ENCODE peak calls at places on chromosomes 3 and 15, in seven cellular contexts. D is esophagus muscularis mucosa, H is K562, E is upper lobe of left lung, X is Peyer's patch, U is HCT116, C is uterus. Y is an unnamed sample.

GRCh38 chr3:50274371-50275104 is 4.3 kb upstream of the LSMEM2 start:
- DNase-seq in E (peak), U (no peak), H (peak), D (no peak), C (no peak), X (peak), Y (peak)

GRCh38 chr3:151008699-151009098 is 36.2 kb upstream of the CLRN1 start:
- DNase-seq in C (no peak), U (peak), H (no peak), X (no peak), E (no peak), D (no peak), Y (no peak)

GRCh38 chr3:191350389-191351090 is 20.2 kb upstream of the UTS2B start:
- DNase-seq in E (no peak), U (no peak), D (no peak), H (no peak), X (no peak), C (no peak), Y (no peak)

GRCh38 chr15:67824900-67825879 is at the start of gene SKOR1:
- DNase-seq in H (no peak), U (no peak), X (no peak), C (no peak), D (no peak), E (no peak), Y (no peak)

GRCh38 chr3:194711913-194712312 is 26.2 kb downstream of the FAM43A start:
- DNase-seq in C (no peak), E (peak), X (no peak), H (no peak), D (no peak), U (peak), Y (peak)

GRCh38 chr3:167251678-167252077 is 128.4 kb downstream of the ZBBX start:
- DNase-seq in C (no peak), X (no peak), H (no peak), U (no peak), E (no peak), D (no peak), Y (no peak)

GRCh38 chr3:182436547-182436946 is 356.8 kb upstream of the ATP11B start:
- DNase-seq in E (no peak), X (no peak), C (no peak), D (no peak), U (no peak), H (no peak), Y (no peak)

GRCh38 chr15:31396881-31397560 is 70.4 kb downstream of the KLF13 start:
- DNase-seq in U (peak), H (peak), D (peak), E (peak), C (peak), X (peak), Y (peak)

GRCh38 chr15:65115086-65115485 is at the start of gene UBAP1L:
- DNase-seq in H (no peak), U (no peak), X (no peak), D (no peak), C (no peak), E (no peak), Y (no peak)

DNA sequence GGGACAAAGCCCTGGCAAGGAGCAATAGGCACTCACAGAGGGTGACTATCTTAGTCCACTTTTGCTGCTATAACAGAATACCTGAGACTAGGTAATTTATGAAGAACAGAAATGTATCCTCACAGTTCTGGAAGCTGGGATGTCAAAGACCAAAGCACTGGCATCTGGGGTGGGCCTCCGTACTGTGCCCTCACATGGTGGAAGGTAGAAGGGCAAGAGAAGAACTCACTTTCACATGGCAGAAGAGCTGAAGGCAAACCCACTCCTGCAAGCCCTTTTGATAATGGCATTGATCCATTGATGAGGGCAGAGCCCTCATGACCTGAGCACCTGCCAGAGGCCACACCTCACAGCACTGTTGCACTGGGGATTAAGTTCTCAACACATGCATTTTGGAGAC is 173.4 kb upstream of the C2CD4B start:
- DNase-seq in D (no peak), C (no peak), U (no peak), H (no peak), X (no peak), E (no peak), Y (no peak)
- TF ChIP-seq CTCF in D (no peak), C (no peak), U (no peak), H (no peak), X (no peak), E (no peak), Y (no peak)

GRCh38 chr3:136414476-136414875 is 164.3 kb downstream of the PCCB start:
- DNase-seq in D (no peak), X (no peak), E (no peak), C (no peak), H (no peak), U (no peak), Y (no peak)
- H3K4me3 ChIP-seq in D (no peak), X (no peak), E (no peak), C (no peak), H (no peak), U (no peak), Y (no peak)

DNA sequence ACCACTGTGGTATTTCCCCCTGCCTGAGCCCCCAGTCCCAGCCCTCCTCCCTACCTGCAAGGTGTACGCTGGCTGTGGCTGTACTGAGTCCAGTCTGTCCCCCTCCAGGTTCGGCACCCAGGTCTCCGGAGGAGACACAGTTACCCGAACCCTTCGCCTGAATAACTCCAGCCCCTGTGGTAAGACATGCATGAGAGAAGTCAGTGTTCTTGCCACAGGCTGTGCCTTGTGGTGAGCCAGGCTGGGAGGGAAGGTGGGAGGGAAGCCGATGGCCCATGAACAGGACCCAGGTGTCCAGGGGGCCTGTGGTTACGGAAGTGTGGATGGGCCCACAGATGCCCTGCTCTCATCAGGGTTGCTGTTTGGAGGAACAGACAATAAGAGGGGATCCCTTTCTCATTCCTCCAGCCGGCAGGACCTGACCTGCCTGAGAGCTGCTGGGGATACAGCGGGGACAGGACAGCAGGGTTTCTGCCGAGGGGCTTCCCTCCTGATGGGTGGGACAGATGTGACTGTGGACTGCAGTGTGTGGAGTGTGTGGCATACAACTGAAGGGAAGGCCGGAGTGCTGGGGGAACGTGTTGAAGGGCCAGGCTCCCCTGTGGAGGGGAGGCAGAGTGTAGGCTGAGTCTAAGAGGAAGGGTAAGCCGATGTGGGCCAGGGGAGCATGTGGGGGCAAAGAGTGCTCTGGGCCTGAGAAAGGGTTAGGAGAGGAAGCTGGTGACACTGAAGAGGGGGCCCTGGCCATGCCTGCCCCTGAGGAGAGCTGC is 21.9 kb downstream of the ACAA1 start:
- DNase-seq in C (no peak), D (no peak), H (no peak), E (no peak), X (peak), U (no peak), Y (peak)
- TF ChIP-seq POLR2A in C (no peak), D (no peak), H (no peak), E (no peak), X (no peak), U (no peak), Y (no peak)

GRCh38 chr3:140376136-140376889 is 301.6 kb upstream of the TRIM42 start:
- DNase-seq in X (no peak), D (peak), E (no peak), U (no peak), C (no peak), H (no peak), Y (no peak)

GRCh38 chr3:140375002-140375401 is 302.9 kb upstream of the TRIM42 start:
- DNase-seq in E (no peak), C (no peak), D (peak), X (no peak), H (no peak), U (no peak), Y (no peak)

GRCh38 chr3:140378571-140379340 is 299.1 kb upstream of the TRIM42 start:
- DNase-seq in X (no peak), E (no peak), U (no peak), D (peak), C (no peak), H (no peak), Y (no peak)

GRCh38 chr3:140377644-140378043 is 300.2 kb upstream of the TRIM42 start:
- DNase-seq in D (peak), H (no peak), E (no peak), X (no peak), U (no peak), C (no peak), Y (no peak)
- TF ChIP-seq CTCF in D (no peak), H (no peak), E (no peak), X (no peak), U (no peak), C (no peak), Y (no peak)

GRCh38 chr15:75966073-75966472 is 46.2 kb downstream of the NRG4 start:
- DNase-seq in U (no peak), D (no peak), E (no peak), C (no peak), X (no peak), H (no peak), Y (no peak)
- H3K4me3 ChIP-seq in U (no peak), D (no peak), E (no peak), C (no peak), X (no peak), H (no peak), Y (no peak)

GRCh38 chr15:80058851-80059785 is at the start of gene ZFAND6:
- DNase-seq in D (peak), X (peak), E (peak), U (peak), C (peak), H (peak), Y (peak)
- TF ChIP-seq POLR2A in D (peak), X (peak), E (no peak), U (peak), C (peak), H (peak), Y (no peak)